ENCODE peak calls at places on chromosomes 7 and 10, in nine cellular contexts. One of them, this sample, is unnamed.

GRCh38 chr10:25704622-25705021 is 229.4 kb upstream of the MYO3A start:
- DNase-seq in uterus: no peak
- DNase-seq in spleen: no peak
- DNase-seq in stomach: no peak
- DNase-seq in A549: no peak
- DNase-seq in IMR-90: no peak
- DNase-seq in body of pancreas: no peak
- DNase-seq in adrenal gland: no peak
- DNase-seq in heart left ventricle: no peak
- DNase-seq in this sample: no peak

GRCh38 chr7:40986351-40986873 is 716.5 kb downstream of the INHBA start:
- DNase-seq in uterus: no peak
- DNase-seq in spleen: no peak
- DNase-seq in stomach: no peak
- DNase-seq in A549: peak; percentile 35
- DNase-seq in IMR-90: peak; percentile 98
- DNase-seq in body of pancreas: no peak
- DNase-seq in adrenal gland: no peak
- DNase-seq in heart left ventricle: no peak
- DNase-seq in this sample: no peak

GRCh38 chr10:83153714-83154113 is 985.6 kb upstream of the GHITM start:
- DNase-seq in uterus: no peak
- DNase-seq in spleen: no peak
- DNase-seq in stomach: no peak
- DNase-seq in A549: no peak
- DNase-seq in IMR-90: no peak
- DNase-seq in body of pancreas: no peak
- DNase-seq in adrenal gland: no peak
- DNase-seq in heart left ventricle: no peak
- DNase-seq in this sample: no peak

GRCh38 chr10:99975942-99976809 is 33.6 kb downstream of the DNMBP start:
- DNase-seq in uterus: no peak
- DNase-seq in spleen: no peak
- DNase-seq in stomach: no peak
- DNase-seq in A549: no peak
- DNase-seq in IMR-90: peak; percentile 72
- DNase-seq in body of pancreas: no peak
- DNase-seq in adrenal gland: no peak
- DNase-seq in heart left ventricle: no peak
- DNase-seq in this sample: no peak

GRCh38 chr10:114261116-114261515 is 22.1 kb downstream of the VWA2 start:
- DNase-seq in uterus: no peak
- DNase-seq in spleen: no peak
- DNase-seq in stomach: no peak
- DNase-seq in A549: no peak
- DNase-seq in IMR-90: peak; percentile 54
- DNase-seq in body of pancreas: no peak
- DNase-seq in adrenal gland: no peak
- DNase-seq in heart left ventricle: no peak
- DNase-seq in this sample: no peak

GRCh38 chr7:17524746-17525145 is 226.3 kb downstream of the AHR start:
- DNase-seq in uterus: no peak
- DNase-seq in spleen: no peak
- DNase-seq in stomach: no peak
- DNase-seq in A549: no peak
- DNase-seq in IMR-90: peak; percentile 65
- DNase-seq in body of pancreas: no peak
- DNase-seq in adrenal gland: no peak
- DNase-seq in heart left ventricle: no peak
- DNase-seq in this sample: no peak

GRCh38 chr7:232571-233455 is 40.4 kb downstream of the FAM20C start:
- DNase-seq in uterus: no peak
- DNase-seq in spleen: no peak
- DNase-seq in stomach: no peak
- DNase-seq in A549: no peak
- DNase-seq in IMR-90: peak; percentile 76
- DNase-seq in body of pancreas: no peak
- DNase-seq in adrenal gland: peak; percentile 54
- DNase-seq in heart left ventricle: no peak
- DNase-seq in this sample: no peak

GRCh38 chr10:17088118-17088806 is 41.3 kb downstream of the CUBN start:
- DNase-seq in uterus: no peak
- DNase-seq in spleen: no peak
- DNase-seq in stomach: no peak
- DNase-seq in A549: peak; percentile 38
- DNase-seq in IMR-90: peak; percentile 82
- DNase-seq in body of pancreas: no peak
- DNase-seq in adrenal gland: no peak
- DNase-seq in heart left ventricle: no peak
- DNase-seq in this sample: no peak

GRCh38 chr7:22559829-22560489 is 60.0 kb upstream of the STEAP1B start:
- DNase-seq in uterus: peak; percentile 71
- DNase-seq in spleen: no peak
- DNase-seq in stomach: peak; percentile 63
- DNase-seq in A549: peak; percentile 80
- DNase-seq in IMR-90: peak; percentile 86
- DNase-seq in body of pancreas: peak; percentile 78
- DNase-seq in adrenal gland: peak; percentile 71
- DNase-seq in heart left ventricle: no peak
- DNase-seq in this sample: peak; percentile 64

GRCh38 chr7:68185641-68186040 is 1189.0 kb downstream of the TYW1 start:
- DNase-seq in uterus: no peak
- DNase-seq in spleen: no peak
- DNase-seq in stomach: no peak
- DNase-seq in A549: no peak
- DNase-seq in IMR-90: no peak
- DNase-seq in body of pancreas: no peak
- DNase-seq in adrenal gland: no peak
- DNase-seq in heart left ventricle: no peak
- DNase-seq in this sample: no peak

GRCh38 chr7:23913016-23913415 is 203.0 kb downstream of the STK31 start:
- DNase-seq in uterus: no peak
- DNase-seq in spleen: no peak
- DNase-seq in stomach: no peak
- DNase-seq in A549: no peak
- DNase-seq in IMR-90: no peak
- DNase-seq in body of pancreas: no peak
- DNase-seq in adrenal gland: no peak
- DNase-seq in heart left ventricle: no peak
- DNase-seq in this sample: no peak

GRCh38 chr7:99557196-99557607 is 1.2 kb upstream of the ZNF655 start:
- DNase-seq in uterus: no peak
- DNase-seq in spleen: no peak
- DNase-seq in stomach: no peak
- DNase-seq in A549: no peak
- DNase-seq in IMR-90: peak; percentile 13
- DNase-seq in body of pancreas: no peak
- DNase-seq in adrenal gland: no peak
- DNase-seq in heart left ventricle: no peak
- DNase-seq in this sample: no peak

GRCh38 chr7:107934991-107935770 is 44.2 kb downstream of the DLD start:
- DNase-seq in uterus: no peak
- DNase-seq in spleen: no peak
- DNase-seq in stomach: no peak
- DNase-seq in A549: no peak
- DNase-seq in IMR-90: peak; percentile 80
- DNase-seq in body of pancreas: no peak
- DNase-seq in adrenal gland: no peak
- DNase-seq in heart left ventricle: no peak
- DNase-seq in this sample: no peak
- TF ChIP-seq POLR2A in uterus: no peak
- TF ChIP-seq POLR2A in spleen: no peak
- TF ChIP-seq POLR2A in stomach: no peak
- TF ChIP-seq POLR2A in A549: no peak
- TF ChIP-seq POLR2A in IMR-90: no peak
- TF ChIP-seq POLR2A in body of pancreas: no peak
- TF ChIP-seq POLR2A in adrenal gland: no peak
- TF ChIP-seq POLR2A in heart left ventricle: no peak
- TF ChIP-seq POLR2A in this sample: no peak

DNA sequence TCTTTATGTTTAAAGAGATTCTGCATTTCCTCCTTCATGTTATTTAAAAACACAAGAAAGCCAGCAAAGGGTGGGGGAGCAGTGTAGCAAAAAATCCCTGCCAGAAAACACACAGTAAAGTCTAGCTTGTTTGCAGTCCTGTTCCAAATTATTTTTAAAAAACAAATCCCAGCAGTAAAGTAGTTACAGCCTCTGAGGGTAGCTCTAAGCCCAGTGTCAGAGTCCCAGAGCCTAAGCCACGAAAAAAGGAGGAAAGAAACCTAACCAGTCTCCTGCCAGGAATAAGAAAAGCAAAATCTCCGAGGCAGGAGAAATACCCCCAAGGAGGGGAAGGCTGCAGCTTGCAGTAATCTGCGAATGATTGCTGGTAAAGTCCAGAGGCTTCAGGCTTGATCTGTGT is 219.7 kb upstream of the CELF2 start:
- DNase-seq in uterus: no peak
- DNase-seq in spleen: no peak
- DNase-seq in stomach: no peak
- DNase-seq in A549: no peak
- DNase-seq in IMR-90: no peak
- DNase-seq in body of pancreas: no peak
- DNase-seq in adrenal gland: no peak
- DNase-seq in heart left ventricle: no peak
- DNase-seq in this sample: no peak
- H3K27ac ChIP-seq in uterus: peak overlapping the region; percentile 93
- H3K27ac ChIP-seq in spleen: no peak overlapping the region
- H3K27ac ChIP-seq in stomach: no peak overlapping the region
- H3K27ac ChIP-seq in A549: no peak overlapping the region
- H3K27ac ChIP-seq in IMR-90: peak overlapping the region; percentile 70
- H3K27ac ChIP-seq in body of pancreas: no peak overlapping the region
- H3K27ac ChIP-seq in adrenal gland: peak overlapping the region; percentile 59
- H3K27ac ChIP-seq in heart left ventricle: peak overlapping the region; percentile 89
- H3K27ac ChIP-seq in this sample: peak overlapping the region; percentile 61

GRCh38 chr7:44066494-44067063 is 1.2 kb upstream of the PGAM2 start:
- DNase-seq in uterus: no peak
- DNase-seq in spleen: peak; percentile 76
- DNase-seq in stomach: no peak
- DNase-seq in A549: no peak
- DNase-seq in IMR-90: no peak
- DNase-seq in body of pancreas: no peak
- DNase-seq in adrenal gland: no peak
- DNase-seq in heart left ventricle: peak; percentile 54
- DNase-seq in this sample: no peak

GRCh38 chr7:44068054-44068453 is 2.7 kb upstream of the PGAM2 start:
- DNase-seq in uterus: no peak
- DNase-seq in spleen: peak; percentile 69
- DNase-seq in stomach: no peak
- DNase-seq in A549: no peak
- DNase-seq in IMR-90: peak; percentile 50
- DNase-seq in body of pancreas: no peak
- DNase-seq in adrenal gland: no peak
- DNase-seq in heart left ventricle: peak; percentile 43
- DNase-seq in this sample: no peak

GRCh38 chr7:44065431-44066110 is at the start of gene PGAM2:
- DNase-seq in uterus: no peak
- DNase-seq in spleen: peak; percentile 79
- DNase-seq in stomach: no peak
- DNase-seq in A549: no peak
- DNase-seq in IMR-90: no peak
- DNase-seq in body of pancreas: no peak
- DNase-seq in adrenal gland: no peak
- DNase-seq in heart left ventricle: peak; percentile 86
- DNase-seq in this sample: no peak

GRCh38 chr7:44066111-44066460 is 719 bp upstream of the PGAM2 start:
- DNase-seq in uterus: no peak
- DNase-seq in spleen: no peak
- DNase-seq in stomach: no peak
- DNase-seq in A549: no peak
- DNase-seq in IMR-90: no peak
- DNase-seq in body of pancreas: no peak
- DNase-seq in adrenal gland: no peak
- DNase-seq in heart left ventricle: no peak
- DNase-seq in this sample: no peak

DNA sequence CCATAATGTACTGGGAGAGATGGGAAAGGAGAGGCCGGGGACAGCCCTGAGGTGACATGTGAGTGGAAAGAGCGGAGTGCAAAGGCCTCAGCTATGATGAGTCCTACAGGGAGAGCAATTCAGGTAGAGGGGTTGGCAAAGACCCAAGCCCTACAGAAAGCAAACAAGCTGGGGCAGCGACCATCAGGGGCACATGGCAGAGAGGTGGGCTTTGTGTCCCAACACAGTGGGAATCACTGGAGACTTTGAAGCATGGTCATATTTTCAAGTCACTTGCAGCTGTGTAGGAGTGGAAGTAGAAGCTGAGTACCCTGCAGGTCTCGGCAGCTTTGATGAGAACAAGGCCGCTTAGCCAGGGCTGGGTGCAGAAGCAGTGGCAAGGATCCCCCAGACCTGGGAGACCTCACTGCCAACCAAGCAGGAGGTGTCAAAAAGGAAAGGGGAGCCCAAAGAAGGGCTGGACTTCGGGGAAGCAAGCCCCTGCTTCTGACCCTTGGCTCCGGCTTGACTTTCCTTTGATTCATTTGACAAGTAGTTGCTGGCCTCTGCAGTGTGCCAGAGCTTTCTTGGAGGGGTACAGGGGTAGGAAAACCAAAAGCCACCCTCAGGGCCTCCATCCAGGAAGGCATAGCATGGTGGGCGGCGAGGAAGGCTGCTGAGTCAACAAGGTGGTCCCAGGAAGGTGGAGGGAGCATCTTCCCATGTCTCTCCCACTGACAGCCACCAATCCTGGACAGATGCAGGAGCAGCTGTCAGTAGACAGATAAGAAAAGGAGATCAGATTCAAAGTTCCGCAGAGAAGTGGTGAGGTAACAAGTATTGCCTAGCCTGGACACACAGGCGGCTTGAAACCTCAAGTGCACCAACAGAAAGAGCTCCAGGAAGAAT is 1.9 kb upstream of the PGAM2 start:
- DNase-seq in uterus: no peak
- DNase-seq in spleen: peak; percentile 69
- DNase-seq in stomach: no peak
- DNase-seq in A549: no peak
- DNase-seq in IMR-90: no peak
- DNase-seq in body of pancreas: no peak
- DNase-seq in adrenal gland: no peak
- DNase-seq in heart left ventricle: peak; percentile 22
- DNase-seq in this sample: no peak
- TF ChIP-seq POLR2A in uterus: no peak
- TF ChIP-seq POLR2A in spleen: no peak
- TF ChIP-seq POLR2A in stomach: no peak
- TF ChIP-seq POLR2A in A549: peak; percentile 25
- TF ChIP-seq POLR2A in IMR-90: no peak
- TF ChIP-seq POLR2A in body of pancreas: no peak
- TF ChIP-seq POLR2A in adrenal gland: no peak
- TF ChIP-seq POLR2A in heart left ventricle: no peak
- TF ChIP-seq POLR2A in this sample: no peak

DNA sequence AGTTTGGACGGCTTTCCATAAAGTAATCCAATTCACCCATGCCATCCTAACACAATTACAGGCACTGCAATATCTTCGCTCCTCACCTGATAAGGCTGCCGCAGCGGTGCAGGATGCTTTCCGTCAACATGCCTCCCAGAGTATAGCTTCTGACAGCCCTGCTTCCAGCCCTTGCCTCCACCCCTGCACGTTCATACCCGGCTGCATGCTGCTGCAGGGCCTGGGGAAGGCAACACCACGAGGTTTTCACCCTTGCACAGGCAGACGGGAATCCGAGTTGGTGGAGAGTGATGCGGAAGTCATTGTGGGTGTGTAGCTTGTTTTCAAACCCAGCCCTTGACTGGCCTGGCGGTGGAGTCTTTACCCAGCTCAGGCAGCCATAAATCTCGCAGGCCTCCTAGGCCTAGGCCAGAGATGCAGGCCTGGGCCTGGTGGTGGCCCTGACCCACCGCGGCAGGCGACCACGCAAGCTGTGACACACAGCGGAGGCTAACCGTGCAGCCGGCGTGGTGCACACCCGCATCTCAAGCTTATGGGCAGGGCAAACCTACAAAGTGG is 12.7 kb downstream of the EBF3 start:
- DNase-seq in uterus: peak; percentile 9
- DNase-seq in spleen: peak; percentile 60
- DNase-seq in stomach: peak; percentile 16
- DNase-seq in A549: no peak
- DNase-seq in IMR-90: no peak
- DNase-seq in body of pancreas: no peak
- DNase-seq in adrenal gland: no peak
- DNase-seq in heart left ventricle: no peak
- DNase-seq in this sample: no peak
- H3K27ac ChIP-seq in uterus: no peak overlapping the region
- H3K27ac ChIP-seq in spleen: no peak overlapping the region
- H3K27ac ChIP-seq in stomach: no peak overlapping the region
- H3K27ac ChIP-seq in A549: no peak overlapping the region
- H3K27ac ChIP-seq in IMR-90: no peak overlapping the region
- H3K27ac ChIP-seq in body of pancreas: no peak overlapping the region
- H3K27ac ChIP-seq in adrenal gland: no peak overlapping the region
- H3K27ac ChIP-seq in heart left ventricle: peak overlapping the region; percentile 67
- H3K27ac ChIP-seq in this sample: no peak overlapping the region

This sample was measured in prostate gland.